ENCODE peak calls at places on chromosome 22, in four cellular contexts. J is colonic mucosa, Y is mesothelial cell of epicardium, E is body of pancreas. H is an unnamed sample.

GRCh38 chr22:49845666-49846459 is 7.8 kb upstream of the ZBED4 start:
- DNase-seq in J (no peak), Y (no peak), E (no peak), H (no peak)

GRCh38 chr22:19105867-19106802 is 16.1 kb downstream of the DGCR2 start:
- DNase-seq in J (no peak), Y (no peak), E (peak), H (no peak)

GRCh38 chr22:31944700-31945477 is 554 bp downstream of the YWHAH start:
- DNase-seq in J (peak), Y (peak), E (peak), H (no peak)

GRCh38 chr22:39325392-39325932 is 6.0 kb upstream of the RPL3 start:
- DNase-seq in J (no peak), Y (no peak), E (no peak), H (no peak)

GRCh38 chr22:50184004-50184461 is 1.7 kb upstream of the TRABD start:
- DNase-seq in J (peak), Y (no peak), E (peak), H (no peak)

GRCh38 chr22:17121235-17122195 is at the start of gene TMEM121B:
- DNase-seq in J (no peak), Y (peak), E (peak), H (peak)

GRCh38 chr22:19431641-19432091 is at the start of gene HIRA:
- DNase-seq in J (peak), Y (peak), E (peak), H (peak)

GRCh38 chr22:35344956-35345690 is 35.8 kb upstream of the HMOX1 start:
- DNase-seq in J (no peak), Y (no peak), E (no peak), H (no peak)

GRCh38 chr22:35195821-35196220 is 61.5 kb upstream of the HMGXB4 start:
- DNase-seq in J (no peak), Y (no peak), E (no peak), H (no peak)

GRCh38 chr22:23791737-23792645 is 5.2 kb downstream of the SMARCB1 start:
- DNase-seq in J (no peak), Y (no peak), E (no peak), H (no peak)

GRCh38 chr22:27980424-27981148 is 61.5 kb upstream of the PITPNB start:
- DNase-seq in J (no peak), Y (no peak), E (peak), H (no peak)

GRCh38 chr22:28506207-28506606 is 173.4 kb downstream of the TTC28 start:
- DNase-seq in J (no peak), Y (no peak), E (no peak), H (no peak)

GRCh38 chr22:27621671-27622070 is 179.9 kb downstream of the MN1 start:
- DNase-seq in J (no peak), Y (no peak), E (no peak), H (no peak)

GRCh38 chr22:26890870-26891269 is 233.5 kb downstream of the MIAT start:
- DNase-seq in J (no peak), Y (no peak), E (no peak), H (no peak)

GRCh38 chr22:32801436-32802290 is at the start of gene TIMP3:
- DNase-seq in J (peak), Y (peak), E (peak), H (peak)

GRCh38 chr22:28568099-28568498 is 111.5 kb downstream of the TTC28 start:
- DNase-seq in J (no peak), Y (no peak), E (no peak), H (no peak)

GRCh38 chr22:33812578-33812977 is 107.7 kb downstream of the LARGE1 start:
- DNase-seq in J (no peak), Y (no peak), E (no peak), H (no peak)

GRCh38 chr22:29004647-29005371 is 56.8 kb downstream of the C22orf31 start:
- DNase-seq in J (peak), Y (peak), E (peak), H (no peak)

GRCh38 chr22:49257551-49257951 is 570.1 kb downstream of the BRD1 start:
- DNase-seq in J (no peak), Y (no peak), E (no peak), H (peak)

GRCh38 chr22:19376247-19376646 is 55.3 kb downstream of the HIRA start:
- DNase-seq in J (no peak), Y (no peak), E (no peak), H (no peak)

GRCh38 chr22:32576553-32577255 is 102.1 kb downstream of the FBXO7 start:
- DNase-seq in J (no peak), Y (no peak), E (no peak), H (no peak)

GRCh38 chr22:35116817-35117216 is 50.9 kb downstream of the ISX start:
- DNase-seq in J (peak), Y (no peak), E (no peak), H (no peak)

GRCh38 chr22:31650391-31650790 is 11.6 kb downstream of the PISD start:
- DNase-seq in J (no peak), Y (no peak), E (no peak), H (no peak)

GRCh38 chr22:19687561-19688300 is 26.6 kb upstream of the SEPTIN5 start:
- DNase-seq in J (no peak), Y (no peak), E (no peak), H (no peak)

GRCh38 chr22:17369553-17370035 is 334 bp downstream of the CECR2 start:
- DNase-seq in J (no peak), Y (peak), E (peak), H (peak)

GRCh38 chr22:49350441-49351121 is 477.1 kb downstream of the BRD1 start:
- DNase-seq in J (no peak), Y (no peak), E (no peak), H (no peak)

GRCh38 chr22:18954333-18954732 is 18.2 kb upstream of the PRODH start:
- DNase-seq in J (peak), Y (peak), E (peak), H (no peak)

GRCh38 chr22:47408409-47408808 is 646.0 kb downstream of the TBC1D22A start:
- DNase-seq in J (no peak), Y (peak), E (no peak), H (peak)

GRCh38 chr22:19523240-19524169 is 705 bp downstream of the CLDN5 start:
- DNase-seq in J (no peak), Y (no peak), E (no peak), H (peak)

DNA sequence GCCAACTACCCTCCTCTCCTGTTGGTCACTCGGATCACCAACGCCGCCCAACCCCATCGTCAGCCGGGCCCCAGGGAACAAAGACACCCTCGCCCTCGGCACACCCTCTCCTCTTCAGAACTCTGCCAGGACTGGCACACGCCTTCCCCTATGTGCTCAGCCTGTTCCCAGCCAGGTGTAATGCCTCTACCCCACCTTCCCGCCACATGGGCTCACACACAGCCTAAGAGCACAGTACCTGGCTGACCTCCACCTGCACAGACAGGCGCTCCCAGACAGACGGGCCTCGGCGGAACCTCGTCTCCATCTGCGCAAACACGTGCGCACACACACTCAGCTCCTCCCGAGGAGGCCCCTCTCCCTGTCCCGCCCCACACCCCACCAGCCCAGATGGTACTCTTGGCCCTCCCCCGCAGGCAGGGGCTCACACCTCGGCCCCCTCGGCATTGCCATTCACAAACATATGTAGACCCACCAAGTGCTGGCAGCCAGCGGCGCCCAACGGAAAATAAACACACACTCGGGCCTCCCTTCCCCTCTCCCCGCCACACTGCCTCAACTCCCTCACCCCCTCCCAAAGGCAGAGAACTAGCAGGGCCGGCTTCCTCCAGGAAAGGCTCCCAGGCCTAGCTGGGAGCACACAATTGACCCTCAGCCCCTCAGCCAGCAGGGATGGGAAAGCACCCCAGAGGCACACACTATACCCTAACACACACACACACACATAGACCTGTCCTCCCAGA is 8.5 kb downstream of the ELFN2 start:
- DNase-seq in J (no peak), Y (no peak), E (no peak), H (no peak)
- TF ChIP-seq CTCF in J (no peak), Y (no peak), E (no peak), H (no peak)

GRCh38 chr22:46389081-46389480 is 53.6 kb downstream of the TRMU start:
- DNase-seq in J (no peak), Y (no peak), E (no peak), H (no peak)

GRCh38 chr22:46387748-46388147 is 52.2 kb downstream of the TRMU start:
- DNase-seq in J (no peak), Y (no peak), E (no peak), H (no peak)

GRCh38 chr22:46382524-46382923 is 47.0 kb downstream of the TRMU start:
- DNase-seq in J (no peak), Y (no peak), E (no peak), H (no peak)

GRCh38 chr22:46388647-46389046 is 53.1 kb downstream of the TRMU start:
- DNase-seq in J (no peak), Y (no peak), E (no peak), H (no peak)

GRCh38 chr22:46386312-46386711 is 50.8 kb downstream of the TRMU start:
- DNase-seq in J (no peak), Y (no peak), E (no peak), H (no peak)
- TF ChIP-seq CTCF in J (no peak), Y (peak), E (no peak), H (peak)

GRCh38 chr22:41479671-41480396 is 10.9 kb downstream of the ACO2 start:
- DNase-seq in J (no peak), Y (no peak), E (no peak), H (no peak)
- TF ChIP-seq CTCF in J (no peak), Y (no peak), E (no peak), H (peak)

GRCh38 chr22:38228326-38228872 is 26.6 kb downstream of the MAFF start:
- DNase-seq in J (no peak), Y (no peak), E (no peak), H (no peak)

GRCh38 chr22:38230916-38231315 is 29.1 kb downstream of the MAFF start:
- DNase-seq in J (no peak), Y (no peak), E (no peak), H (no peak)

GRCh38 chr22:38232196-38232595 is 30.4 kb downstream of the MAFF start:
- DNase-seq in J (no peak), Y (no peak), E (no peak), H (no peak)

GRCh38 chr22:38228873-38229740 is 27.3 kb downstream of the MAFF start:
- DNase-seq in J (peak), Y (no peak), E (peak), H (no peak)

GRCh38 chr22:38230108-38230825 is 28.5 kb downstream of the MAFF start:
- DNase-seq in J (peak), Y (no peak), E (peak), H (no peak)
- TF ChIP-seq CTCF in J (peak), Y (peak), E (peak), H (peak)

GRCh38 chr22:43275545-43275981 is 67.6 kb downstream of the SCUBE1 start:
- DNase-seq in J (no peak), Y (no peak), E (no peak), H (no peak)

GRCh38 chr22:43273902-43274484 is 69.2 kb downstream of the SCUBE1 start:
- DNase-seq in J (no peak), Y (peak), E (peak), H (no peak)

GRCh38 chr22:43276311-43276710 is 66.9 kb downstream of the SCUBE1 start:
- DNase-seq in J (no peak), Y (no peak), E (no peak), H (no peak)

GRCh38 chr22:43272869-43273318 is 70.3 kb downstream of the SCUBE1 start:
- DNase-seq in J (no peak), Y (no peak), E (no peak), H (no peak)

DNA sequence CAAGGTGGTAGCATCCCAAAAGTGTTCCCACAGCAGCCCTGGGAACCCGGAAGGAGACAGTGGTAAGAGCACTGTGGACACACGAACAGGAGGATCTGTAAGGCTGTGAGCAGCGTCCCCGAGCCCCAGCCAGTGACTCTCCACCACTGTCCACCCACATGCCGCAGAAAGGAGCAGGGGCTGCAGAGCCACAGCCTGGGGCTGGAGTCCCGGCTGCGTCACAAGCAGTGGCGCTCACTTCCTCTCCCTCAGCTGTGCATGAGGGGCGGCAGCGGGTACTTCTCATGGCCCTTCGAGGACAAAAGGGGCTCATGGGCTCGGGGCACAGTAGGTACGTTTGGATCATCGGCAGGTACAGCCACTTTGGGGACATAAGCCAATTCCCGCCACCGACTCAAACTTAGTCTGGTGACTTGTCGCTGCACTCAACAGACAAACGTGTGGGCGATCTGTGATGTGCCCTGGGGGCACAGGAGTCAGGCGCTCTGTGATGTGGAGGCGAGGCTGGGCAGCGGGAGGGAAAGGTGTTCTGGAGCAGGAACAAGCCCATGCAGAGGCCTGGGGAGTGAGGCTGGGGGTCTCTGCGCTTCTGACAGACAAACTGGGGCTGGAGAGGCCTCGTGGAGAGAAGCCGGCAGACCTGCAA is 68.5 kb downstream of the SCUBE1 start:
- DNase-seq in J (no peak), Y (no peak), E (no peak), H (no peak)
- TF ChIP-seq CTCF in J (no peak), Y (no peak), E (no peak), H (no peak)

DNA sequence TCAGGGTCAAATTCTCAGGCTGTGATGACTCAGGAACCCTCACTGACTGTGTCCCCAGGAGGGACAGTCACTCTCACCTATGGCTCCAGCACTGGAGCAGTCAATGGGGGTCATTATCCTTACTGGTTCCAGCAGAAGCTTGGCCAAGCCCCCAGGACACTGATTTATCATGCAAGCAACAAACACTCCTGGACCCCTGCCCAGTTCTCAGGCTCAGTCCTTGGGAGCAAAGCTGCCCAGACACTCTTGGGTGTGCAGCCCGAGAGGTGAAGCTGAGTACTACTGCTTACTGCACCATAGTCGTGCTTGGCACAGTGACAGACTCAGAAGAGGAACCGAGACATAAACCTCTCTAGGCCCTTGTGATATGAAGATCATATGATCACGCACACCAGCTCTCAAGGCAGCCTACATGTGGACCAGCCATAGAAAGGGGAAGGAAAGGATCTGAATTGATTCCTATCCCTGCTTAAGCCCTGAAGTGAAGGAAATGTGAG is 58.2 kb downstream of the ZNF280B start:
- DNase-seq in J (peak), Y (no peak), E (peak), H (no peak)
- TF ChIP-seq CTCF in J (no peak), Y (no peak), E (no peak), H (no peak)

GRCh38 chr22:30572210-30572609 is 2.3 kb downstream of the GAL3ST1 start:
- DNase-seq in J (no peak), Y (no peak), E (no peak), H (no peak)

GRCh38 chr22:30572840-30573593 is 1.4 kb downstream of the GAL3ST1 start:
- DNase-seq in J (peak), Y (no peak), E (peak), H (no peak)

GRCh38 chr22:30575011-30575671 is 676 bp upstream of the GAL3ST1 start:
- DNase-seq in J (peak), Y (no peak), E (peak), H (no peak)

GRCh38 chr22:30574095-30574981 is at the start of gene GAL3ST1:
- DNase-seq in J (peak), Y (no peak), E (peak), H (no peak)

DNA sequence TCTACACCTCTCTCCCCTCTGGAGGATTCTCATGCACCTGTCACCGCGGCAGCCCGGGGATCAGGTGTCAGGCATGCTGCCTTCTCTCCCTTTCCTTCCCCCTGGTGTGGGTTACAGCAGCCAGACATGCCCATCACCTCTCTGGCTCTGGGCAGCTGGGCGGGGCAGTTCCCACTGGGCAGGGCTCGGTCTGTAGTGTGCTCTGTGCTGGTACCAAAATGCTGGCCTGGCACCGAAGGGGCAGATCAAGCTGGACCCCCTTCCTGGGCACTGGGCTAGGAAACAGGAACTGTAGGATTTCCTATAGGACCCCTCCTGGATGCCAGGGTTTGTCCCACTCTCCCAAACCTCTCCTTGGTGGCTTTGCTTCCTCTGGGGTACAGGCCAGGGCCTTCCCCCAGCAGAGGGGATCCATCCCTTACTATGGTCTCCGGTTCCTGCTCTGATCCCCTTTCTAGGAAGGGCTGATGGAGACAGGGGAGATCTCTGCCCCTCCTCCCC is 821 bp downstream of the GAL3ST1 start:
- DNase-seq in J (peak), Y (no peak), E (peak), H (no peak)
- TF ChIP-seq CTCF in J (no peak), Y (no peak), E (no peak), H (no peak)

GRCh38 chr22:45462034-45462655 is 40.5 kb upstream of the FBLN1 start:
- DNase-seq in J (no peak), Y (no peak), E (no peak), H (no peak)
- TF ChIP-seq CTCF in J (no peak), Y (no peak), E (no peak), H (peak)

GRCh38 chr22:40436460-40437431 is 66.4 kb downstream of the SGSM3 start:
- DNase-seq in J (no peak), Y (no peak), E (peak), H (no peak)
- TF ChIP-seq CTCF in J (peak), Y (peak), E (peak), H (peak)

DNA sequence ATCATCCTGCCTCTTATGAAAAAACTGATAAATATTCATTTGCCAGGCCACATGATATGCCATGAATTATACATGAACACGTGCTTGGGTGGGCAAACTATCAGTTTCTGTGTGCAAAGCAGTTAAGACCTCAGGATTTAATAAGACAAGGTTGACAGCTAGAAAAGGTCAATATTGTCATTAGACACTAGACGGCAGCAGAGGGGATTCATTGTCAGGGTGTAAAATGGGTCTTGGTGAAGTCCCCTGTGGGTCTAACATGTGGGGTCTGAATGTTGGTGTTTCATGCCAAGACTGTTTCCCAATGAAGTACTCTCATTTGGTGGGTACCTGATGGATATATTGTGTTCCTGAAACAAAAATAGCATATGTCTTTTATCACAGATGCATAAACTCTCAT is 111.9 kb downstream of the MYO18B start:
- DNase-seq in J (no peak), Y (no peak), E (no peak), H (no peak)
- TF ChIP-seq CTCF in J (no peak), Y (no peak), E (no peak), H (peak)